ENCODE peak calls at places on chromosomes 6 and 20, in six cellular contexts. T, F, G, R, N and D are unnamed samples.

GRCh38 chr6:115456848-115457247 is 603.8 kb downstream of the FRK start:
- DNase-seq in G (no peak), N (no peak), T (no peak), R (peak), F (no peak), D (no peak)

GRCh38 chr6:166952567-166953464 is 3.5 kb downstream of the RNASET2 start:
- DNase-seq in T (no peak), G (no peak), F (no peak), R (no peak), N (no peak), D (peak)

GRCh38 chr6:155327326-155328073 is 13.2 kb upstream of the TFB1M start:
- DNase-seq in R (peak), T (peak), F (peak), N (no peak), G (no peak), D (no peak)

GRCh38 chr20:17661121-17661744 is 20.8 kb downstream of the RRBP1 start:
- DNase-seq in T (no peak), G (no peak), R (no peak), N (peak), F (peak), D (peak)

GRCh38 chr6:149140137-149140909 is 177.2 kb upstream of the TAB2 start:
- DNase-seq in T (no peak), R (no peak), G (no peak), F (no peak), N (no peak), D (peak)

GRCh38 chr6:163950159-163950558 is 535.6 kb downstream of the QKI start:
- DNase-seq in T (no peak), G (no peak), F (no peak), N (no peak), R (no peak), D (no peak)

GRCh38 chr20:22717466-22717865 is 133.1 kb upstream of the FOXA2 start:
- DNase-seq in G (no peak), F (peak), T (no peak), N (no peak), R (no peak), D (no peak)

GRCh38 chr6:157239148-157239547 is 84.2 kb downstream of the TMEM242 start:
- DNase-seq in G (no peak), N (peak), T (no peak), F (no peak), R (no peak), D (peak)

GRCh38 chr6:33237731-33238130 is 29.4 kb downstream of the RING1 start:
- DNase-seq in R (no peak), F (no peak), G (peak), N (no peak), T (no peak), D (no peak)

GRCh38 chr6:16690244-16691142 is 70.8 kb downstream of the ATXN1 start:
- DNase-seq in N (no peak), T (no peak), R (no peak), F (no peak), G (no peak), D (no peak)

GRCh38 chr6:36350681-36351091 is 14.0 kb upstream of the BNIP5 start:
- DNase-seq in R (no peak), F (no peak), G (no peak), T (no peak), N (no peak), D (no peak)

GRCh38 chr6:89215391-89215790 is 1.8 kb downstream of the GABRR1 start:
- DNase-seq in R (no peak), G (no peak), F (no peak), N (no peak), T (no peak), D (no peak)

GRCh38 chr20:35739294-35740163 is 2.5 kb downstream of the RBM39 start:
- DNase-seq in N (no peak), G (no peak), T (no peak), F (no peak), R (peak), D (no peak)

DNA sequence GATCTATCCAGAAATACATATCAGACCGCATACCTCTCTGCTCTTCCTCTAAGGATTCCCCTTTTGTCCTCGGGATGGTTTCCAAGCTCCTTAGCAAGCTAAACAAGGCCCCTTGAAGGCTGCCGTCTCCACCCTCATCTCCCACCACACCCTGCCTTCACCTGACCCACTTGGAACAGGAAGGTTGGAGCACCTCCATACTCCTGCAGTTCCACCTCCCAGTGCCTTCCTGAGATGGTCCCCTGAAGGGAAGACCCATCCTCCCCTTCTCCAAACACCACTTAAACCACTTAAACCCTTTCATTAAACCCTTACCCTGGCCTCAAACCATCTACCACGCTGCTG is 8.5 kb upstream of the POU5F1 start:
- DNase-seq in R (no peak), G (no peak), F (peak), T (no peak), N (no peak), D (no peak)
- H3K4me3 ChIP-seq in R (no peak), G (no peak), F (no peak), T (no peak), N (no peak), D (no peak)

DNA sequence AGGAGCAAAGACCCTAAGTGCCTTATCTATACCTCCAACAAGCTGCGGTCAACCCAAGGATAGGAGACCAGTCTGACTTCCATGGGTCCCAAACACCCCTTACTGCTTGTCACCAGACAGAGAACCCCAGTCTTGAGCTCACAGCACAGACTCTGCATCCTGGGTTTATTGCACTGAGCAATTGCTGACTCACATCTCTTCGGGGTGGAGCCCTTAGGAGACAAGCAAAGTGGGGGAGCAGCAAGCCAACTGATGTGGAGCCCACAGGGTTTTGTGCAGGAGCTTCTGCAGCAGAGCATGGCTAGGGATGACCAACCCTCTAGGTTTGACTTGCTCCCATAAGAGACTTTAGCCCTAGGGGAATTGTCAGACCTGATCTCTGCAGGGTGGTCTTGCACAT is 38.6 kb upstream of the EYS start:
- DNase-seq in G (no peak), F (no peak), N (no peak), T (no peak), R (no peak), D (no peak)
- TF ChIP-seq CTCF in G (no peak), F (no peak), N (no peak), T (no peak), R (no peak), D (no peak)

DNA sequence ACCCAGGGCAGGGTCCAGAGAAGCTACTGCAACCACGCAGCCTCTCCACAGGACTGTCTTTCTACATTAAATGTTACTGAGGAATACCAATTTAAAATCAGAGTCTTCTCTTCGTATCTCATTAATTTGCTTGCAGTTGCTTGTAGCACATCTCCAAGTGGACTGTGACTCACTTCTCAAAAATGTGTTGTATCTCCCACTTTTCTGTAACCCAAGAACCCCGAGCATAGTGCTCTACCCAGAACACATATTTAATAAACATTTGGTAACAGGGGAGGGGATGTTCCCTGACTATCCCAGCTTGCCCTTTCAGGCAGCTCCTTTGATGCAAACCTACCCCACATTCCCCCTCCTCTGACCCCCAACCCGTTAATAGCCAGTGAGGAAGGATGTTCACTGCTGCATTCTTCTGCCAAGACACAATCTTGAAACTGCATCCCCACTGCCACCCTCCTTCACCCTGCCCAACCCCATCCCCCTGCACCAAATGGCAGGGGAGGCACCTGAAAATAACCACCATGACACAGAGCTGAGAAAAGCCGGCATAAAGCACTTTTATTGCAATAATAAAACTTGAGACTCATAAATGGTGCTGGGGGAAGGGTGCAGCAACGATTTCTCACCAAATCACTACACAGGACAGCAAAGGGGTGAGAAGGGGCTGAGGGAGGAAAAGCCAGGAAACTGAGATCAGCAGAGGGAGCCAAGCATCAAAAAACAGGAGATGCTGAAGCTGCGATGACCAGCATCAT is 24.2 kb downstream of the FKBP1A start:
- DNase-seq in T (no peak), G (no peak), F (peak), N (no peak), R (no peak), D (no peak)
- TF ChIP-seq POLR2AphosphoS5 in T (no peak), G (no peak), F (no peak), N (no peak), R (no peak), D (no peak)

DNA sequence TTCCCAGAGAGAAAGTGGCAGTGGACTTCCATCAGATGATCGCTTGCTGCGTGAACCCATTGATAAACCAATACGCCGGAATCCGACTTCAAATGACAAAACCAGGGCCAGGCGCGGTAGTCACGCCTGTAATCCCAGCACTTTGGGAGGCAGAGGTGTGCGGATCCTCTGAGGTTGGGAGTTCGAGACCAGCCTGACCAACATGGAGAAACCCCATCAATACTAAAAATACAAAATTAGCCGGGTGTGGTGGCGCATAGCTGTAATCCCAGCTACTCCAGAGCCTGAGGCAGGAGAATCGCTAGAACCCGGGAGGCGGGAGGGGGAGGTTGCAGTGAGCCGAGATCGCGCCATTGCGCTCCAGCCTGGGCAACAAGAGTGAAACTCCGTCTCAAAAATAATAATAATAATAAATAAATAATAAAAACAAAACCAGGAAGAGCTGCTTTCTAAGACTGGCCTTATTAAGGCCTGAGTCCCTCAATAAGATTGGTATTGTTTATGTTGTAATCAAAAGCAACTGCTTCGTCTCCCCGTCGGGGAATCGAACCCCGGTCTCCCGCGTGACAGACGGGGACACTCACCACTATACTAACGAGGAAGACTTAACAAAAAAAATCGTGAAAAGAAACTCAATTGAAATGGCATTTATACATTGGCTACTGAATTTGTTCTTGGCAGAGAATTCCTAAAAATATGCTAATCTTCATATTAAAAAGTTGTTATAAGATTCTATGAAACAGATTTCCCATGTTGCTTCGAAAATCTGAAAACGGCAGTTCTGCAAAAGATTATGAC is 110.2 kb upstream of the ZNF184 start:
- DNase-seq in T (no peak), F (no peak), R (peak), N (no peak), G (no peak), D (no peak)
- H3K4me3 ChIP-seq in T (no peak), F (no peak), R (peak), N (no peak), G (no peak), D (no peak)